ENCODE peak calls at places on chromosomes 1 and 21, in four cellular contexts. X is HCT116, E is left lung, L is GM23338. A is an unnamed sample.

GRCh38 chr1:214449371-214449770 is 102.0 kb downstream of the PTPN14 start:
- DNase-seq in X (no peak), E (no peak), L (no peak), A (no peak)

GRCh38 chr1:101122452-101123166 is 97.0 kb upstream of the DPH5 start:
- DNase-seq in X (no peak), E (no peak), L (no peak), A (no peak)

GRCh38 chr21:45379171-45379900 is 25.6 kb upstream of the COL18A1 start:
- DNase-seq in X (no peak), E (peak; percentile 55), L (no peak), A (no peak)

GRCh38 chr1:197841828-197842573 is 60.4 kb upstream of the C1orf53 start:
- DNase-seq in X (no peak), E (no peak), L (no peak), A (no peak)

GRCh38 chr1:10338047-10338446 is 60.8 kb upstream of the PGD start:
- DNase-seq in X (peak; percentile 16), E (no peak), L (peak; percentile 77), A (peak; percentile 53)

GRCh38 chr1:219144659-219145313 is 28.9 kb upstream of the LYPLAL1 start:
- DNase-seq in X (no peak), E (no peak), L (no peak), A (no peak)

GRCh38 chr21:25384782-25385181 is 222.5 kb downstream of the MRPL39 start:
- DNase-seq in X (no peak), E (no peak), L (no peak), A (no peak)

GRCh38 chr1:17438977-17439249 is 564 bp downstream of the RCC2 start:
- DNase-seq in X (no peak), E (peak; percentile 73), L (no peak), A (peak; percentile 48)

GRCh38 chr21:42523941-42524340 is 10.3 kb downstream of the SLC37A1 start:
- DNase-seq in X (no peak), E (no peak), L (no peak), A (no peak)

GRCh38 chr1:12219800-12220199 is 10.0 kb upstream of the VPS13D start:
- DNase-seq in X (no peak), E (no peak), L (no peak), A (no peak)

GRCh38 chr1:30476476-30476875 is 246.9 kb downstream of the MATN1 start:
- DNase-seq in X (no peak), E (no peak), L (no peak), A (no peak)

GRCh38 chr1:110475358-110476027 is 24.5 kb downstream of the PROK1 start:
- DNase-seq in X (peak; percentile 32), E (no peak), L (no peak), A (no peak)

GRCh38 chr1:104402178-104402577 is 652.5 kb downstream of the AMY1C start:
- DNase-seq in X (no peak), E (no peak), L (no peak), A (no peak)

GRCh38 chr1:47992720-47993119 is 4.5 kb downstream of the TRABD2B start:
- DNase-seq in X (no peak), E (no peak), L (no peak), A (no peak)

GRCh38 chr1:166839600-166840308 is 479 bp downstream of the POGK start:
- DNase-seq in X (no peak), E (peak; percentile 92), L (peak; percentile 68), A (peak; percentile 46)

GRCh38 chr1:147580200-147580557 is 38.9 kb downstream of the BCL9 start:
- DNase-seq in X (no peak), E (no peak), L (no peak), A (no peak)

GRCh38 chr1:35876988-35877387 is 6.0 kb upstream of the AGO1 start:
- DNase-seq in X (no peak), E (no peak), L (peak; percentile 80), A (peak; percentile 43)

GRCh38 chr1:38029725-38030511 is 16.7 kb downstream of the POU3F1 start:
- DNase-seq in X (no peak), E (no peak), L (peak; percentile 53), A (no peak)

GRCh38 chr1:29145739-29146437 is 22.2 kb upstream of the TMEM200B start:
- DNase-seq in X (no peak), E (no peak), L (no peak), A (no peak)

GRCh38 chr1:163796394-163796821 is 474.7 kb downstream of the NUF2 start:
- DNase-seq in X (no peak), E (no peak), L (no peak), A (no peak)

GRCh38 chr1:230568676-230569075 is 73.6 kb upstream of the COG2 start:
- DNase-seq in X (no peak), E (no peak), L (no peak), A (no peak)

GRCh38 chr1:223628233-223628632 is 37.3 kb downstream of the CAPN8 start:
- DNase-seq in X (peak; percentile 54), E (no peak), L (peak; percentile 75), A (peak; percentile 66)

GRCh38 chr1:5897281-5897680 is 94.9 kb downstream of the NPHP4 start:
- DNase-seq in X (no peak), E (no peak), L (peak; percentile 66), A (no peak)

GRCh38 chr1:215518594-215518993 is 48.5 kb upstream of the KCTD3 start:
- DNase-seq in X (no peak), E (no peak), L (no peak), A (no peak)

GRCh38 chr1:234774971-234775370 is 165.0 kb upstream of the IRF2BP2 start:
- DNase-seq in X (no peak), E (no peak), L (no peak), A (no peak)

GRCh38 chr1:179771509-179771908 is 28.4 kb downstream of the FAM163A start:
- DNase-seq in X (no peak), E (no peak), L (no peak), A (no peak)

GRCh38 chr1:179767996-179768395 is 24.9 kb downstream of the FAM163A start:
- DNase-seq in X (no peak), E (no peak), L (no peak), A (no peak)

GRCh38 chr1:179774033-179774432 is 30.9 kb downstream of the FAM163A start:
- DNase-seq in X (no peak), E (no peak), L (no peak), A (no peak)

GRCh38 chr1:179773264-179773663 is 30.2 kb downstream of the FAM163A start:
- DNase-seq in X (no peak), E (no peak), L (no peak), A (no peak)

DNA sequence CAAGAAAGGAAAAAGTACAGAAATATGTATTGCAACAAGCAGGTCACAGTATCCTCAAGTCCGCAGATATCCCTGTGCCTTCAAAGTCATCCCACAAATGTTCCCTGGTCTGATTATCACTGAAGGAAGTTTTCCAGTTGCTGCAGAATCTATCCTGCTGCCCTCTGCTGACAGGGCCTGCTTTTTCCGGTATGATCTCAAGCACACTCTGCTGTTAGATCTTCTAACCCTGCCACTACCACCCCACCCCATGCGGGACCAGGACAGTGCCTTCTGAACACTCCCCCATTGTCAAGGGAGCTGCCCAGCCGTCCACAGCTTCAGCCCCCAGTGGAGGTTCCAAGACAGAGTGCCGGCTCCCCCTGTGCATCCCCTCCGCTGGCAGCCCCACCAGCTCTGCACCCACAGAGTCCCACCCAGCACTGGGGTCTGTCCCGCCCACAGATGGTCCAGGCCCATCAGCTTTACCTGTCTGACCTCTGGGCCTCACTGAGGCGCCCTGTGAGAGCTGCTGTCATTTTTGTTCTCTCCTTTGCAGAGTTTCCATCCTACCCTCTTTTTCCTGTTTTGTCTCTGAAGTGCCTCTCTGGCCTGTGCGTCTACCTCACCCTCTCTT is 27.9 kb downstream of the FAM163A start:
- DNase-seq in X (no peak), E (no peak), L (peak; percentile 25), A (no peak)
- TF ChIP-seq CTCF in X (no peak), E (no peak), L (peak; percentile 50), A (no peak)

DNA sequence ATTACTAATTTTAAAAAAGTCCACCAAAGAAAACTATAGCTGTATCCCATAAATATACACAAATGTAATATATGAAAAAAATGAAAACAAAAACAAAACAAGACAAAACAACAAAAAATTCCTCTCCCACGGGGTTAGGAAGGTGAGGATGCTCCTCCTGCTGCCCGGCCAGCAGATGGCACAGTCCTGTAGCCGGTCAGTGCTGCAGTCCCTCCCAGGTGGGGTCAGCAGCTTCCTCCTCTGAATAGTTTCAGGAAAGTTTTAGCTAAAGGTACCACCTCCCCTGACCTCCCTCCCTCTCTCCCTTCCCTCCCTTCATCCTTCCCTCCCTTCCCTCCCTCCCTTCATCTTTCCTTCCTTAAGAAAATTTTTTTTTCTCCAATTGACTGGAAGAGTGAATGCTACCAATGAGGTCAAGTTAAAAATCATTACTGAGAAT is 67.8 kb upstream of the BCL10 start:
- DNase-seq in X (no peak), E (peak; percentile 73), L (peak; percentile 91), A (peak; percentile 39)
- TF ChIP-seq CTCF in X (peak; percentile 79), E (peak; percentile 46), L (peak; percentile 90), A (peak; percentile 22)

GRCh38 chr1:56965916-56966697 is at the start of gene C8B:
- DNase-seq in X (no peak), E (no peak), L (no peak), A (no peak)
- TF ChIP-seq CTCF in X (no peak), E (no peak), L (no peak), A (no peak)

DNA sequence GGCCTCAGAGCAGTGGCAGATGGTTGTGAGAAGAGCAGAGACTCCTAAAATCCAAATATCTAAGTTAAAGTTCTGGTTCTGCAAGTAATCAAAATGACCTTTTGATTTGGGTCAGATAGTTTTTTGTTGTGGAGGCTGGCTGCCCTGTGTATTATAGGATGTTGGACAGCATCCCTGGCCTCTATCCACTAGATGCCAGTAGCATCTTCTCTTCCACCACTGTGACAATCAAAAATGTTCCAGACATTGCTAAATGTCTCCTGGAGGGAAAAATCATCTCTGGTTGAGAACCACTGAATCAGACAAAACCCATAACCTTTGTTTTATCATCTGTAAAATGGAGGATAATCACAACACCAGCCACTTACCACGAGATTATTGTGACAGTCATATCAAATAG is 5.9 kb upstream of the DPT start:
- DNase-seq in X (no peak), E (no peak), L (no peak), A (no peak)
- TF ChIP-seq CTCF in X (no peak), E (no peak), L (no peak), A (no peak)

GRCh38 chr1:3518256-3518655 is 63.8 kb downstream of the ARHGEF16 start:
- DNase-seq in X (no peak), E (no peak), L (peak; percentile 32), A (no peak)
- TF ChIP-seq CTCF in X (peak; percentile 81), E (peak; percentile 44), L (peak; percentile 65), A (peak; percentile 99)

DNA sequence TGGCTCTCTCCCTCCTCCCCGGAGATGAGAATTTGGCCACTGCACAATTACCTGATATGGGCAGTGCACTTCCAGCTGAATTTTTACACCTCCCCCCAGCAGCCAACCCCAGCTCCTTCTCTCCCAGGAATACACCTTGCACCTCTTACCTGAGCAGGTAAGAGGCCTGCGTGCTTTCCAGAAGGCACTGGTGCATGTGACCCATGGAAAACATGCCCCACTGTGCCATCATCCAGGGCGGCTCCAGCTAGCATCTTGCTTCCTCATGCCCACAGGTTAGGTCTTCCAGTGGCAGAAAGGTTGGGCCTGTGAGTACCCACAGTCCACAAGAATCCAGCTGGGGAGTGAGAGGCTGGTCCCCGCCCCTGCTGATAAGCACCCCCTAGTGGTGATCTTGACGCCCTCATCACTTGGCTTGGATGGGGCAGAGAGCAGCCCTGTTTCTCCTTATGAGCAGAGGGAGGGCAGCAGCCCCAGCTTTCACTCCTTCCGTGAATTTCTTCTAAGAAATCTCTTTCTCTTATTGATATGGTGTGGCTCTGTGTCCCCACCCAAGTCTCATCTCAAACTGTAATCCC is 57.8 kb downstream of the EDARADD start:
- DNase-seq in X (peak; percentile 22), E (no peak), L (peak; percentile 82), A (peak; percentile 39)
- TF ChIP-seq CTCF in X (peak; percentile 77), E (peak; percentile 18), L (peak; percentile 92), A (peak; percentile 52)

GRCh38 chr1:115135681-115136080 is 46.4 kb upstream of the TSPAN2 start:
- DNase-seq in X (no peak), E (no peak), L (no peak), A (no peak)
- TF ChIP-seq CTCF in X (no peak), E (no peak), L (no peak), A (no peak)

GRCh38 chr1:119544165-119544762 is 37.3 kb downstream of the HSD3B1 start:
- DNase-seq in X (peak; percentile 35), E (no peak), L (peak; percentile 72), A (peak; percentile 53)
- TF ChIP-seq CTCF in X (peak; percentile 81), E (no peak), L (peak; percentile 85), A (peak; percentile 47)